ENCODE peak calls at places on chromosomes 4 and X, in four cellular contexts. One of them, this sample, is unnamed. For H3K9me3, H3K4me1 and H3K36me3, the result is how much of the 10 kb centered on the place peaks cover.

GRCh38 chrX:70398899-70399298 is 24.2 kb upstream of the GDPD2 start:
- DNase-seq in OCI-LY7: peak
- DNase-seq in upper lobe of left lung: no peak
- DNase-seq in endothelial cell of umbilical vein: peak
- DNase-seq in this sample: no peak

GRCh38 chrX:10507181-10507580 is 113.2 kb downstream of the MID1 start:
- DNase-seq in OCI-LY7: no peak
- DNase-seq in upper lobe of left lung: no peak
- DNase-seq in endothelial cell of umbilical vein: peak
- DNase-seq in this sample: no peak

GRCh38 chr4:8865681-8866310 is 5.8 kb downstream of the HMX1 start:
- DNase-seq in endothelial cell of umbilical vein: no peak
- DNase-seq in OCI-LY7: no peak
- DNase-seq in upper lobe of left lung: no peak
- DNase-seq in this sample: no peak

GRCh38 chr4:140219567-140219966 is 65.6 kb upstream of the MAML3 start:
- DNase-seq in endothelial cell of umbilical vein: no peak
- DNase-seq in upper lobe of left lung: no peak
- DNase-seq in OCI-LY7: no peak
- DNase-seq in this sample: no peak

GRCh38 chrX:115679460-115679859 is 118.5 kb downstream of the PLS3 start:
- DNase-seq in OCI-LY7: no peak
- DNase-seq in upper lobe of left lung: no peak
- DNase-seq in endothelial cell of umbilical vein: peak
- DNase-seq in this sample: no peak

GRCh38 chrX:114465689-114466088 is 118.2 kb upstream of the HTR2C start:
- DNase-seq in OCI-LY7: no peak
- DNase-seq in upper lobe of left lung: no peak
- DNase-seq in endothelial cell of umbilical vein: no peak
- DNase-seq in this sample: no peak

GRCh38 chrX:120549483-120550452 is 11.0 kb downstream of the CUL4B start:
- DNase-seq in upper lobe of left lung: no peak
- DNase-seq in OCI-LY7: no peak
- DNase-seq in endothelial cell of umbilical vein: peak
- DNase-seq in this sample: no peak

GRCh38 chr4:70714061-70714468 is 7.7 kb upstream of the RUFY3 start:
- DNase-seq in upper lobe of left lung: peak
- DNase-seq in OCI-LY7: no peak
- DNase-seq in endothelial cell of umbilical vein: no peak
- DNase-seq in this sample: no peak

GRCh38 chr4:107215222-107215621 is 179.1 kb upstream of the DKK2 start:
- DNase-seq in OCI-LY7: no peak
- DNase-seq in endothelial cell of umbilical vein: no peak
- DNase-seq in upper lobe of left lung: no peak
- DNase-seq in this sample: no peak

DNA sequence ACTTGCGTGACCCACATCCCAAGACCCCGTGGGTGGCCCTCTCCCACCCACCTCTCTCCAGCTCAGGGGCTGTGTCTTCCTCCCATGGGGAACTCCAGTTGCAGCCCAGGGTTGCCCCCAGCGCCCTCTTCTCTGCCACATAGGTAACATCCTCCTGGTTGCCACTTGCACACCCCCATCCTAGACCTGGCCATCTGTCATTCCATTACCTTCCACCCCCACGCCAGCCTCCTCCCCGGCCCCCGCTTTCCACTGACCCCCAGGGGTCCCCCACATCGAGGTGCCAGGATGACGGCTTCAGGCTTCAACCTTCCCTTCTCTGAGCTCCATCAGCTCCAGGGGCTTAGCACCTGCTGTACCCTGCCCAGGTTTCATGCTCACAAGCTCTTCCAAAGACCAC is 28.1 kb upstream of the IL3RA start:
- DNase-seq in OCI-LY7: no peak
- DNase-seq in endothelial cell of umbilical vein: no peak
- DNase-seq in upper lobe of left lung: no peak
- DNase-seq in this sample: no peak
- H3K9me3 ChIP-seq in OCI-LY7: under half
- H3K9me3 ChIP-seq in endothelial cell of umbilical vein: under half
- H3K9me3 ChIP-seq in upper lobe of left lung: under half
- H3K9me3 ChIP-seq in this sample: under half

DNA sequence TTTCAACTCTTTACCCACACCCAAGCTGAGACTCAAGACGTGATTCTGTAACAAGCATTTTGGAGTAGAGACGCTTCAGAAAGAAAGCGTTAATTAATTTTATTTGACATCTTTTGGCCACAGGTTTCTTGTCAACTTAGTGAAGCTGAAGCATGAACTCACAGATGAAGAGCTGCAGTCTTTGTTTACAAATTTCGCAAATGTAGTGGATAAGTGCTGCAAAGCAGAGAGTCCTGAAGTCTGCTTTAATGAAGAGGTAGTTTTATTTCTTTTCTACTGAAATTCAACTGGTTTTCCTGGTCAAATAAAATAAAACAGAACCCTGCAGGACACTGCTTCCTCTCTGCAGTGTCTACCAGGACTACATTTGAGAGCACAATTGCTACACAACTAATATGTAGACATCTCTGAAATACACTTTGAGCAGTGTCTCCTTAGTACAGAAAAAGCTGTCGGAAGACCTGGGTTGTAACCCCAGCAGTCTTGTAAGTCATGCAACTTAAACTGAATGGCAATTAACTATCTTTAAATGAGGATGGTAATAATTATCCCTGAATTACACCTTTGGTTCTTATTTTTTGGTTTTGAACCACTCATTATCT is 20.2 kb downstream of the AFM start:
- DNase-seq in endothelial cell of umbilical vein: no peak
- DNase-seq in upper lobe of left lung: no peak
- DNase-seq in OCI-LY7: no peak
- DNase-seq in this sample: no peak
- H3K4me1 ChIP-seq in endothelial cell of umbilical vein: under half
- H3K4me1 ChIP-seq in upper lobe of left lung: under half
- H3K4me1 ChIP-seq in OCI-LY7: under half
- H3K4me1 ChIP-seq in this sample: under half

GRCh38 chr4:39451423-39452023 is 7.2 kb downstream of the RPL9 start:
- DNase-seq in OCI-LY7: no peak
- DNase-seq in upper lobe of left lung: no peak
- DNase-seq in endothelial cell of umbilical vein: no peak
- DNase-seq in this sample: no peak

GRCh38 chr4:39450618-39451017 is 8.1 kb downstream of the RPL9 start:
- DNase-seq in upper lobe of left lung: no peak
- DNase-seq in OCI-LY7: no peak
- DNase-seq in endothelial cell of umbilical vein: no peak
- DNase-seq in this sample: no peak

GRCh38 chr4:39452860-39453587 is 5.7 kb downstream of the RPL9 start:
- DNase-seq in endothelial cell of umbilical vein: no peak
- DNase-seq in upper lobe of left lung: no peak
- DNase-seq in OCI-LY7: no peak
- DNase-seq in this sample: no peak

GRCh38 chr4:39453738-39454137 is 5.0 kb downstream of the RPL9 start:
- DNase-seq in OCI-LY7: no peak
- DNase-seq in endothelial cell of umbilical vein: no peak
- DNase-seq in upper lobe of left lung: no peak
- DNase-seq in this sample: no peak

GRCh38 chr4:39452153-39452859 is 6.4 kb downstream of the RPL9 start:
- DNase-seq in upper lobe of left lung: no peak
- DNase-seq in OCI-LY7: no peak
- DNase-seq in endothelial cell of umbilical vein: no peak
- DNase-seq in this sample: no peak
- H3K36me3 ChIP-seq in upper lobe of left lung: half or more
- H3K36me3 ChIP-seq in OCI-LY7: half or more
- H3K36me3 ChIP-seq in endothelial cell of umbilical vein: under half
- H3K36me3 ChIP-seq in this sample: half or more

GRCh38 chrX:153733651-153734240 is 9.1 kb downstream of the ABCD1 start:
- DNase-seq in upper lobe of left lung: no peak
- DNase-seq in OCI-LY7: no peak
- DNase-seq in endothelial cell of umbilical vein: no peak
- DNase-seq in this sample: no peak
- H3K9me3 ChIP-seq in upper lobe of left lung: under half
- H3K9me3 ChIP-seq in OCI-LY7: under half
- H3K9me3 ChIP-seq in endothelial cell of umbilical vein: under half
- H3K9me3 ChIP-seq in this sample: under half

GRCh38 chrX:40174594-40175415 is 77.0 kb upstream of the BCOR start:
- DNase-seq in endothelial cell of umbilical vein: peak
- DNase-seq in upper lobe of left lung: no peak
- DNase-seq in OCI-LY7: peak
- DNase-seq in this sample: no peak

GRCh38 chrX:40175416-40176255 is 77.9 kb upstream of the BCOR start:
- DNase-seq in OCI-LY7: peak
- DNase-seq in upper lobe of left lung: peak
- DNase-seq in endothelial cell of umbilical vein: peak
- DNase-seq in this sample: peak

GRCh38 chrX:40176979-40177430 is 79.2 kb upstream of the BCOR start:
- DNase-seq in endothelial cell of umbilical vein: peak
- DNase-seq in upper lobe of left lung: no peak
- DNase-seq in OCI-LY7: no peak
- DNase-seq in this sample: no peak

GRCh38 chrX:40177489-40177888 is 79.7 kb upstream of the BCOR start:
- DNase-seq in OCI-LY7: no peak
- DNase-seq in upper lobe of left lung: no peak
- DNase-seq in endothelial cell of umbilical vein: no peak
- DNase-seq in this sample: no peak

GRCh38 chrX:40176256-40176978 is 78.7 kb upstream of the BCOR start:
- DNase-seq in upper lobe of left lung: peak
- DNase-seq in OCI-LY7: peak
- DNase-seq in endothelial cell of umbilical vein: peak
- DNase-seq in this sample: peak
- H3K4me1 ChIP-seq in upper lobe of left lung: under half
- H3K4me1 ChIP-seq in OCI-LY7: under half
- H3K4me1 ChIP-seq in endothelial cell of umbilical vein: under half
- H3K4me1 ChIP-seq in this sample: under half

DNA sequence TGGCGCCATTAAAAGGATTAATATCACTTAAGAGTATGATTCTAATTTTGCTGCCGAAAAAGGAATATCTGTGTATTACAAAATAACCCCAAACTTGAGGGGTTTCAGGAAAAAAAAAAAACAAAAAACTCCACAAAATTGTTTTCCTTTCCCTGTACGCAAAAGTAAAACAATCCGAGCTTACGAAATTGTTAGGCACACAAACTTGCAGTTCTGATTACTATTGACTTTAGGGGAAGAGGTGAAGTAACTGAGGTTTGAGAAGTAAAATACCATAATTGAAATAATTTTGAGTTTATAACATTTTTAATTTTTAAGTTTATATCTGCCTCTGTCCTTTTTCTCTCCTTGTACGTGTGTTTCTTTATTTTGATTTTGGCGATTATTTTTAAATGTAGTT is 64.8 kb downstream of the USP9X start:
- DNase-seq in endothelial cell of umbilical vein: no peak
- DNase-seq in OCI-LY7: no peak
- DNase-seq in upper lobe of left lung: no peak
- DNase-seq in this sample: no peak
- H3K36me3 ChIP-seq in endothelial cell of umbilical vein: under half
- H3K36me3 ChIP-seq in OCI-LY7: half or more
- H3K36me3 ChIP-seq in upper lobe of left lung: under half
- H3K36me3 ChIP-seq in this sample: under half

DNA sequence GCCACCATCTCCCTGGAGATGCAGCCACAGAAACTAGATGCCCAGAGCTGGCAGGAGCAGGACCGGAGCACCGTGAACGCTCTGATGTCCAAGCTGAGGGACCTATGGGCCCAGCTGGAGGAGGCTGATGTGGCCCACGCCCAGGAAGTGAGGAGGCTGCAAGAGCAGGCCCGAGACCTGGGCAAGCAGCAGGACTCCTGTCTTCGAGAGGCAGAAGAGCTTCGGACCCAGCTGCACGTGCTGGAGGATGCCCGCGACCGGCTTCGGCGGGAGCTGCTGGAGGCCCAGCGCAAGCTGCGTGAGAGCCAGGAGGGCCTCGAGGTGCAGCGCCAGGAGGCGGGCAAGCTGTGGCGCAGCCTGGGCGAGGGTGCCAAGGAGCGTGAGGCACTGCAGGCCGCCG is 14.2 kb downstream of the SMIM10L2A start:
- DNase-seq in OCI-LY7: no peak
- DNase-seq in upper lobe of left lung: no peak
- DNase-seq in endothelial cell of umbilical vein: no peak
- DNase-seq in this sample: no peak
- H3K9me3 ChIP-seq in OCI-LY7: under half
- H3K9me3 ChIP-seq in upper lobe of left lung: under half
- H3K9me3 ChIP-seq in endothelial cell of umbilical vein: under half
- H3K9me3 ChIP-seq in this sample: under half

DNA sequence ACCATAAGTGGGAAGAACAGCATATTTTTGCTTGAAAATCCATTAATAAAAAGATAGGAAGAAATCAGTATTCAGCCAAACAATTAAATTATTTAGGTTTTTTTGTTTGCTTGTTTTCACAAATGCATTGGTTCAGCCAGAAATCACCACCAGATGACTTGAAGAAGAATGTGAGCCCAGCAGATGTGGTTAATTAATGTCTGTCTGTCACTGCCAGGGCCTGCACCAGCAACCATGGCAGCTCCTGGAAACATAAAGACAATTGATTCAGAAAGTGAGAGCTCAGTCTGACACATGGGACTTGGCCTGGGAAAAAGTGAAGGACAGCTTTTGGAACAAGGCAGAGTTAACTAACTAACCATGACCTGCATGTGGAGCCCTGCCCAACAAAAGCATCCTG is 74.0 kb downstream of the MAOB start:
- DNase-seq in upper lobe of left lung: no peak
- DNase-seq in endothelial cell of umbilical vein: no peak
- DNase-seq in OCI-LY7: no peak
- DNase-seq in this sample: no peak
- H3K4me1 ChIP-seq in upper lobe of left lung: under half
- H3K4me1 ChIP-seq in endothelial cell of umbilical vein: under half
- H3K4me1 ChIP-seq in OCI-LY7: under half
- H3K4me1 ChIP-seq in this sample: under half

GRCh38 chr4:144711685-144712456 is 65.9 kb downstream of the HHIP start:
- DNase-seq in upper lobe of left lung: no peak
- DNase-seq in endothelial cell of umbilical vein: no peak
- DNase-seq in OCI-LY7: no peak
- DNase-seq in this sample: no peak

GRCh38 chr4:144714166-144714565 is 68.2 kb downstream of the HHIP start:
- DNase-seq in endothelial cell of umbilical vein: no peak
- DNase-seq in OCI-LY7: no peak
- DNase-seq in upper lobe of left lung: no peak
- DNase-seq in this sample: no peak

GRCh38 chr4:144716778-144717177 is 70.8 kb downstream of the HHIP start:
- DNase-seq in OCI-LY7: no peak
- DNase-seq in endothelial cell of umbilical vein: no peak
- DNase-seq in upper lobe of left lung: no peak
- DNase-seq in this sample: no peak

GRCh38 chr4:144712775-144713174 is 66.8 kb downstream of the HHIP start:
- DNase-seq in endothelial cell of umbilical vein: no peak
- DNase-seq in OCI-LY7: no peak
- DNase-seq in upper lobe of left lung: no peak
- DNase-seq in this sample: no peak

DNA sequence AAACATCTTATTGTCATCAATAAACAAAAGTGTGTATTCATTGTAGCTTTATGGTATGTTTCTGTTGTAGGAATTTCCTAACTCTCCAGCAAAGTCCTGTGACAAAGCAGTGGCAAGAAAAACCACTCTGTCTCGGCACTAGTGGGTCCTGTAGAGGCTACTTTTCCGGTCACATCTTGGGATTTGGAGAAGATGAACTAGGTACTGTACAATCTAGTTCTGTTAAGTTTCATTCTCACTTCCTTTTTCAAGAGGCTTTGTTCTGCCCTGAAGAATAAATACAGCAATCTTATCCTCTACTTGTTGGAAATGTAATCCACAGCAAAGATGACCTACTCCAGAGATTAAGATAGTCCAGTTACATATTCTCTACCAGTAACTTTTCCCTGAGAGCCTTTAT is 69.3 kb downstream of the HHIP start:
- DNase-seq in OCI-LY7: peak
- DNase-seq in upper lobe of left lung: no peak
- DNase-seq in endothelial cell of umbilical vein: no peak
- DNase-seq in this sample: no peak
- H3K36me3 ChIP-seq in OCI-LY7: under half
- H3K36me3 ChIP-seq in upper lobe of left lung: under half
- H3K36me3 ChIP-seq in endothelial cell of umbilical vein: under half
- H3K36me3 ChIP-seq in this sample: under half

This sample was measured in esophagus squamous epithelium.